ENCODE peak calls at places on chromosomes 6 and 20, in five cellular contexts. N is left ventricle myocardium inferior, R is breast epithelium, A is fibroblast of pulmonary artery, F is Calu3. E is an unnamed sample.

GRCh38 chr20:25551413-25552210 is 33.7 kb downstream of the NINL start:
- DNase-seq in N (no peak), R (no peak), A (no peak), F (no peak), E (no peak)

GRCh38 chr6:30555428-30556005 is 772 bp downstream of the GNL1 start:
- DNase-seq in N (peak), R (peak), A (peak), F (peak), E (no peak)

GRCh38 chr6:30767158-30767943 is 23.0 kb upstream of the IER3 start:
- DNase-seq in N (no peak), R (no peak), A (no peak), F (no peak), E (no peak)

GRCh38 chr20:39800111-39800510 is 838.0 kb downstream of the DHX35 start:
- DNase-seq in N (no peak), R (no peak), A (peak), F (no peak), E (no peak)

GRCh38 chr20:1150218-1150617 is 31.8 kb downstream of the PSMF1 start:
- DNase-seq in N (no peak), R (no peak), A (peak), F (no peak), E (no peak)

GRCh38 chr6:124885171-124885570 is 77.1 kb upstream of the RNF217 start:
- DNase-seq in N (no peak), R (no peak), A (no peak), F (no peak), E (no peak)

GRCh38 chr6:16216501-16217155 is 21.8 kb upstream of the GMPR start:
- DNase-seq in N (no peak), R (no peak), A (peak), F (no peak), E (no peak)

GRCh38 chr6:37110455-37111155 is 59.3 kb upstream of the PIM1 start:
- DNase-seq in N (no peak), R (no peak), A (peak), F (no peak), E (no peak)

GRCh38 chr6:36033935-36034334 is 6.3 kb downstream of the MAPK14 start:
- DNase-seq in N (no peak), R (no peak), A (no peak), F (no peak), E (no peak)

GRCh38 chr6:79526897-79527296 is 10.3 kb downstream of the LCA5 start:
- DNase-seq in N (no peak), R (no peak), A (no peak), F (peak), E (no peak)

GRCh38 chr6:166604328-166604727 is 17.9 kb upstream of the RAMACL start:
- DNase-seq in N (no peak), R (no peak), A (no peak), F (no peak), E (no peak)

GRCh38 chr6:62889240-62889639 is 322.0 kb upstream of the FKBP1C start:
- DNase-seq in N (no peak), R (no peak), A (no peak), F (no peak), E (no peak)

GRCh38 chr6:62891065-62891647 is 320.1 kb upstream of the FKBP1C start:
- DNase-seq in N (no peak), R (no peak), A (peak), F (peak), E (no peak)
- TF ChIP-seq CTCF in N (no peak), R (no peak), A (peak), F (no peak), E (no peak)

GRCh38 chr6:84549912-84550311 is 214.5 kb downstream of the TBX18 start:
- DNase-seq in N (no peak), R (no peak), A (no peak), F (peak), E (no peak)
- TF ChIP-seq CTCF in N (no peak), R (no peak), A (peak), F (no peak), E (no peak)

DNA sequence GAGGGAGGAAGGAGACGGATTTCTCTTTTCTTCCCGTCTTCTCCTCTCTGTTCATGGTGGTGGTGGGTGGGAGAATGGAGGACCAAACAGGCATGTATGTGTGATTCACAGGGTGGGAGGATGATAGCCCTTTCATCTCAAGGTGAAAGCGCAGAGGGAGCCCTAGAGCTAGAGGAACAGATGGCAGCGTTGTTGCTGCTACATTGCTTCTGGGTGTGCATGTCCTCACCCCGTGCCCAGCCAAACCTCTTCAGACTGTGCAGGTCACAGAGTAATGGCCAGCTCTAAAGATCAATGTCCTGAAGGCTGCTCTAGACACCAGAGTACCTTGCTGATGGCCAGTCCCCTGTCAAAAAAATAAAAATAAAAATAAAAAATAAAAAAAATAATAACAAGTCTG is 301.8 kb downstream of the TBC1D7 start:
- DNase-seq in N (no peak), R (no peak), A (no peak), F (no peak), E (no peak)
- TF ChIP-seq CTCF in N (no peak), R (no peak), A (no peak), F (no peak), E (no peak)

DNA sequence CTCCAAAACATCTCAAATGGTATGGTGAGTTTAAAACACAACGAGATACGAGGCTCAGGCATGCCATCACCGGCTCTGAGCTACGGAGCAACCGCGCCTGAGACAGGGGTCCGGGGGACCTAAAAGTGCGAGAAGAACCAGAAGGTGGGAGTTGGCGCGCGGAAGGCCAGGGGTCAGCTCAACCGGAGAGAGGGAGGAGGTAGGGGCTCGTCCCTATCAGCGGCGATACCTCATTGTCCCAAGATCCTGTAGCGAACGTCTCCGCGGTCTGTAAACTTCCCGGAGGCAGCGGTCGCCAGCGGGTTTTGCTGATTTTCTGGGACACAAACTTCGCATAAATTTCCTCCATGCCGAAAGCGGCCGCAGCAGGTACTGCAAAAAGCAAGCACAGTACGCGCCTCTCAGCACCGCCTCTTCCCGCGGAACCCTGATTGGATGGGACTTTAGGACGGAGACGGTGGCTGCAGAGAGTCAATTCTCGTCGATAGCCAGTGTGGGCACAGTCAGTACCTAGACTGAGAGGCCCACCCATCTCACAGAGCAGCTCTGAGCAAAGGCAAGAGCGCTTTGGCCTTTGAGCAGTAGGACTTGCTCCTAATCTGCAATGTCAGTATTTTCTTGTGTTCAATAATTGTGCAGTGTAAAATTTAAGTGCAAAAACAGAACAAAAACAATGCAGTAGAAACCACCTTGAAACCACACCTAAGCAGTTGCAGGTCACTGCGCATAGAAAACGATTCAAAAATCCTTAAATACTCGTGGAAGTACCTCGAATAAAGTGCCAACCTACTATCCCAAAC is at the start of gene NUP43:
- DNase-seq in N (peak), R (peak), A (peak), F (peak), E (peak)
- TF ChIP-seq CTCF in N (peak), R (peak), A (peak), F (peak), E (no peak)

E was measured in activated B cell treated with CpG ODN at 0.5 μM for 24 hours.